ENCODE peak calls at places on chromosomes 13 and 19, in seven cellular contexts. D, Y, B, J, Z, K and M are unnamed samples.
A peak's percentile ranks its signal among the peaks of the same experiment; 100 is the strongest.

GRCh38 chr13:114118763-114119123 is 13.7 kb downstream of the RASA3 start:
- DNase-seq in D (peak; percentile 64), Y (no peak), B (no peak), J (peak; percentile 63), Z (no peak), K (peak; percentile 71), M (peak; percentile 64)

GRCh38 chr19:1580957-1581356 is 11.7 kb downstream of the MBD3 start:
- DNase-seq in D (no peak), Y (no peak), B (no peak), J (no peak), Z (no peak), K (no peak), M (no peak)

GRCh38 chr13:71861769-71862168 is 5.2 kb downstream of the DACH1 start:
- DNase-seq in D (no peak), Y (no peak), B (no peak), J (no peak), Z (no peak), K (no peak), M (no peak)

GRCh38 chr19:6610934-6611370 is 20.0 kb upstream of the CD70 start:
- DNase-seq in D (peak; percentile 93), Y (no peak), B (no peak), J (no peak), Z (no peak), K (peak; percentile 92), M (peak; percentile 83)

GRCh38 chr13:109584844-109585361 is 201.5 kb downstream of the IRS2 start:
- DNase-seq in D (no peak), Y (no peak), B (no peak), J (no peak), Z (no peak), K (no peak), M (peak; percentile 49)

GRCh38 chr19:35056513-35057063 is 15.1 kb downstream of the HPN start:
- DNase-seq in D (no peak), Y (no peak), B (no peak), J (no peak), Z (no peak), K (no peak), M (no peak)

GRCh38 chr13:47213057-47213456 is 316.2 kb upstream of the HTR2A start:
- DNase-seq in D (no peak), Y (no peak), B (no peak), J (no peak), Z (no peak), K (no peak), M (no peak)

GRCh38 chr13:47661076-47661475 is 340.0 kb downstream of the SUCLA2 start:
- DNase-seq in D (no peak), Y (no peak), B (no peak), J (no peak), Z (no peak), K (peak; percentile 83), M (no peak)

GRCh38 chr13:30927595-30927994 is 4.9 kb upstream of the TEX26 start:
- DNase-seq in D (peak; percentile 9), Y (no peak), B (no peak), J (no peak), Z (no peak), K (no peak), M (no peak)

GRCh38 chr13:113064534-113065405 is 40.8 kb upstream of the F7 start:
- DNase-seq in D (no peak), Y (no peak), B (no peak), J (no peak), Z (peak; percentile 8), K (peak; percentile 58), M (peak; percentile 56)

GRCh38 chr19:32464279-32464678 is 58.7 kb downstream of the DPY19L3 start:
- DNase-seq in D (no peak), Y (no peak), B (no peak), J (no peak), Z (no peak), K (peak; percentile 23), M (no peak)

GRCh38 chr13:80599765-80600164 is 258.8 kb upstream of the SPRY2 start:
- DNase-seq in D (no peak), Y (no peak), B (no peak), J (no peak), Z (no peak), K (no peak), M (no peak)

GRCh38 chr19:55962186-55962585 is 14.6 kb downstream of the NLRP8 start:
- DNase-seq in D (no peak), Y (no peak), B (no peak), J (no peak), Z (no peak), K (no peak), M (no peak)

DNA sequence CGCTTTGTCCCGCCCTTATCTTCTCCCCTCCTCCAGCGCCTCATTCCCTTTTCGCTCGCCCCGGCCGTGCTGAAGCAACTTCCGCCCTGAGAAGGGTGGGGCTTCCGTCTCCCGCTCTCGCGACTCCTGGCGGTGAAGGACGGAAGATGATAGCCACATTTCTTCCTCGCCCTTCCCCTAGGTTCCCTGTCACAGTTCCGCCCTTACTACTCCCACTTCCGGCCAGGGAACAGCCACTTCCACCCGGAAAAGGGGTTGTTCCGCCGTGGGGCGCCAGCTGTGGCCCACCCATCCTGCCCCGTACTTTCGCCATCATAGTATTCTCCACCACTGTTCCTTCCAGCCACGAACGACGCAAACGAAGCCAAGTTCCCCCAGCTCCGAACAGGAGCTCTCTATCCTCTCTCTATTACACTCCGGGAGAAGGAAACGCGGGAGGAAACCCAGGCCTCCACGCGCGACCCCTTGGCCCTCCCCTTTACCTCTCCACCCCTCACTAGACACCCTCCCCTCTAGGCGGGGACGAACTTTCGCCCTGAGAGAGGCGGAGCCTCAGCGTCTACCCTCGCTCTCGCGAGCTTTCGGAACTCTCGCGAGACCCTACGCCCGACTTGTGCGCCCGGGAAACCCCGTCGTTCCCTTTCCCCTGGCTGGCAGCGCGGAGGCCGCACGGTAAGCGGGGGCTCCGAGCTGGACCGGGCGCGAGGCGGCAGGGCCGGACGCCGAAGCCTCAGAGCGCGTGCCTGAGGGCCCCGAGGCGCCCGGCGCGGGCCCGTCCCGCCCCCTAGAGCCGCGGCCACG is at the start of gene RPS19:
- DNase-seq in D (peak; percentile 86), Y (peak; percentile 100), B (peak; percentile 97), J (peak; percentile 99), Z (peak; percentile 99), K (peak; percentile 99), M (peak; percentile 98)
- H3K4me3 ChIP-seq in D (peak within 1 kb of the TSS; percentile 99), Y (peak within 1 kb of the TSS; percentile 77), B (peak within 1 kb of the TSS; percentile 89), J (peak within 1 kb of the TSS; percentile 64), Z (peak within 1 kb of the TSS; percentile 88), K (peak within 1 kb of the TSS; percentile 79), M (peak within 1 kb of the TSS; percentile 89)

GRCh38 chr13:107842562-107843180 is 372.7 kb downstream of the LIG4 start:
- DNase-seq in D (no peak), Y (no peak), B (no peak), J (no peak), Z (no peak), K (peak; percentile 43), M (no peak)
- H3K4me3 ChIP-seq in D (no peak overlapping the region), Y (no peak overlapping the region), B (no peak overlapping the region), J (no peak overlapping the region), Z (no peak overlapping the region), K (no peak overlapping the region), M (no peak overlapping the region)

GRCh38 chr19:49212302-49212701 is 54.7 kb downstream of the TRPM4 start:
- DNase-seq in D (no peak), Y (no peak), B (no peak), J (no peak), Z (no peak), K (no peak), M (no peak)

GRCh38 chr19:49213791-49214190 is 56.2 kb downstream of the TRPM4 start:
- DNase-seq in D (no peak), Y (no peak), B (no peak), J (no peak), Z (no peak), K (no peak), M (no peak)

GRCh38 chr19:49210108-49210900 is 52.7 kb downstream of the TRPM4 start:
- DNase-seq in D (no peak), Y (peak; percentile 32), B (no peak), J (peak; percentile 88), Z (no peak), K (peak; percentile 30), M (no peak)

GRCh38 chr19:49214701-49215100 is 57.1 kb downstream of the TRPM4 start:
- DNase-seq in D (no peak), Y (no peak), B (peak; percentile 48), J (no peak), Z (no peak), K (no peak), M (no peak)

GRCh38 chr19:49210901-49211451 is 53.4 kb downstream of the TRPM4 start:
- DNase-seq in D (no peak), Y (no peak), B (no peak), J (no peak), Z (no peak), K (no peak), M (no peak)
- H3K4me3 ChIP-seq in D (no peak overlapping the region), Y (peak overlapping the region; percentile 14), B (no peak overlapping the region), J (no peak overlapping the region), Z (no peak overlapping the region), K (peak overlapping the region; percentile 17), M (no peak overlapping the region)

GRCh38 chr19:12884627-12884925 is 2.4 kb downstream of the KLF1 start:
- DNase-seq in D (no peak), Y (no peak), B (no peak), J (no peak), Z (no peak), K (no peak), M (no peak)
- H3K4me3 ChIP-seq in D (no peak overlapping the region), Y (no peak overlapping the region), B (peak overlapping the region; percentile 55), J (no peak overlapping the region), Z (peak overlapping the region; percentile 40), K (no peak overlapping the region), M (no peak overlapping the region)